ENCODE peak calls at places on chromosomes 11 and 22, in four cellular contexts. One of them, this sample, is unnamed.

GRCh38 chr11:44605068-44605708 is 39.7 kb downstream of the CD82 start:
- DNase-seq in cardiac muscle cell: no peak
- DNase-seq in left ventricle myocardium inferior: no peak
- DNase-seq in pancreas: no peak
- DNase-seq in this sample: no peak

GRCh38 chr11:70159612-70160570 is 43.2 kb upstream of the FADD start:
- DNase-seq in cardiac muscle cell: no peak
- DNase-seq in left ventricle myocardium inferior: no peak
- DNase-seq in pancreas: no peak
- DNase-seq in this sample: no peak

GRCh38 chr11:118084247-118084646 is 2.5 kb downstream of the SMIM35 start:
- DNase-seq in cardiac muscle cell: peak; percentile 55
- DNase-seq in left ventricle myocardium inferior: no peak
- DNase-seq in pancreas: no peak
- DNase-seq in this sample: no peak

GRCh38 chr11:133787379-133788103 is 57.8 kb downstream of the SPATA19 start:
- DNase-seq in cardiac muscle cell: peak; percentile 37
- DNase-seq in left ventricle myocardium inferior: peak; percentile 61
- DNase-seq in pancreas: no peak
- DNase-seq in this sample: peak; percentile 60

GRCh38 chr11:44628730-44629361 is 63.4 kb downstream of the CD82 start:
- DNase-seq in cardiac muscle cell: no peak
- DNase-seq in left ventricle myocardium inferior: no peak
- DNase-seq in pancreas: no peak
- DNase-seq in this sample: no peak

GRCh38 chr11:4393209-4394196 is at the start of gene TRIM21:
- DNase-seq in cardiac muscle cell: peak; percentile 74
- DNase-seq in left ventricle myocardium inferior: peak; percentile 79
- DNase-seq in pancreas: peak; percentile 74
- DNase-seq in this sample: peak; percentile 93

GRCh38 chr11:108486828-108487227 is 11.4 kb downstream of the POGLUT3 start:
- DNase-seq in cardiac muscle cell: no peak
- DNase-seq in left ventricle myocardium inferior: no peak
- DNase-seq in pancreas: no peak
- DNase-seq in this sample: no peak

GRCh38 chr11:109085708-109086373 is 336.1 kb upstream of the C11orf87 start:
- DNase-seq in cardiac muscle cell: no peak
- DNase-seq in left ventricle myocardium inferior: peak; percentile 28
- DNase-seq in pancreas: no peak
- DNase-seq in this sample: no peak

GRCh38 chr11:16815047-16815767 is 76.8 kb downstream of the C11orf58 start:
- DNase-seq in cardiac muscle cell: no peak
- DNase-seq in left ventricle myocardium inferior: peak; percentile 71
- DNase-seq in pancreas: peak; percentile 73
- DNase-seq in this sample: peak; percentile 51

GRCh38 chr11:134409552-134410429 is 2.3 kb downstream of the B3GAT1 start:
- DNase-seq in cardiac muscle cell: no peak
- DNase-seq in left ventricle myocardium inferior: no peak
- DNase-seq in pancreas: no peak
- DNase-seq in this sample: no peak

GRCh38 chr11:113634940-113635575 is 71.0 kb downstream of the TMPRSS5 start:
- DNase-seq in cardiac muscle cell: no peak
- DNase-seq in left ventricle myocardium inferior: no peak
- DNase-seq in pancreas: no peak
- DNase-seq in this sample: no peak

GRCh38 chr11:59145534-59145933 is 2.9 kb downstream of the FAM111A start:
- DNase-seq in cardiac muscle cell: no peak
- DNase-seq in left ventricle myocardium inferior: no peak
- DNase-seq in pancreas: no peak
- DNase-seq in this sample: no peak

GRCh38 chr22:28829358-28830181 is 29.2 kb upstream of the XBP1 start:
- DNase-seq in cardiac muscle cell: peak; percentile 75
- DNase-seq in left ventricle myocardium inferior: peak; percentile 70
- DNase-seq in pancreas: peak; percentile 77
- DNase-seq in this sample: peak; percentile 88
- H3K27ac ChIP-seq in cardiac muscle cell: peak overlapping the region; percentile 15
- H3K27ac ChIP-seq in left ventricle myocardium inferior: no peak overlapping the region
- H3K27ac ChIP-seq in pancreas: peak overlapping the region; percentile 39
- H3K27ac ChIP-seq in this sample: no peak overlapping the region

DNA sequence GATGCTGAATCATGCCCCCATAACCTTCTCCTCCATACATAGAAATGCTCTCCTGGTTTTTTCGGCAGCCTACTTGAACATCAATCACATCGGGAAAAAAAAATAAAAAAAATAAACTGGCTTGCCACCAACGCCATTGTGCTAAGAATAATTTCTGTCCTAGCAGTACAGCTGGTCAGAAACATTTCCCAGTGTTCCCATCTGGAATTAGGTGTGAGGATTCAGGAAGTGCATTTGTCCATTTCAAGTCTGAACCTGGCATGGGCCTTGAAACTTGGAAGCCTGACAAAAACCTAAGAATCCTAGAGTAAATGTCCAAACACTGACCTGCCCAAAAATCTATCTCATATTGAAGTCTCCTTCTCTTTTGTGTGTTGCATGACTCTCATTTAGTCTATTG is 16.6 kb upstream of the NAV2 start:
- DNase-seq in cardiac muscle cell: no peak
- DNase-seq in left ventricle myocardium inferior: no peak
- DNase-seq in pancreas: no peak
- DNase-seq in this sample: no peak
- H3K4me1 ChIP-seq in cardiac muscle cell: peaks cover 7% of the 10 kb centered on the region
- H3K4me1 ChIP-seq in left ventricle myocardium inferior: peaks cover 59% of the 10 kb centered on the region
- H3K4me1 ChIP-seq in pancreas: no peaks in the 10 kb centered on the region
- H3K4me1 ChIP-seq in this sample: peaks cover 17% of the 10 kb centered on the region

GRCh38 chr22:35310556-35311550 is 11.2 kb downstream of the TOM1 start:
- DNase-seq in cardiac muscle cell: no peak
- DNase-seq in left ventricle myocardium inferior: no peak
- DNase-seq in pancreas: no peak
- DNase-seq in this sample: no peak
- H3K27ac ChIP-seq in cardiac muscle cell: peak overlapping the region; percentile 85
- H3K27ac ChIP-seq in left ventricle myocardium inferior: peak overlapping the region; percentile 94
- H3K27ac ChIP-seq in pancreas: peak overlapping the region; percentile 27
- H3K27ac ChIP-seq in this sample: no peak overlapping the region

DNA sequence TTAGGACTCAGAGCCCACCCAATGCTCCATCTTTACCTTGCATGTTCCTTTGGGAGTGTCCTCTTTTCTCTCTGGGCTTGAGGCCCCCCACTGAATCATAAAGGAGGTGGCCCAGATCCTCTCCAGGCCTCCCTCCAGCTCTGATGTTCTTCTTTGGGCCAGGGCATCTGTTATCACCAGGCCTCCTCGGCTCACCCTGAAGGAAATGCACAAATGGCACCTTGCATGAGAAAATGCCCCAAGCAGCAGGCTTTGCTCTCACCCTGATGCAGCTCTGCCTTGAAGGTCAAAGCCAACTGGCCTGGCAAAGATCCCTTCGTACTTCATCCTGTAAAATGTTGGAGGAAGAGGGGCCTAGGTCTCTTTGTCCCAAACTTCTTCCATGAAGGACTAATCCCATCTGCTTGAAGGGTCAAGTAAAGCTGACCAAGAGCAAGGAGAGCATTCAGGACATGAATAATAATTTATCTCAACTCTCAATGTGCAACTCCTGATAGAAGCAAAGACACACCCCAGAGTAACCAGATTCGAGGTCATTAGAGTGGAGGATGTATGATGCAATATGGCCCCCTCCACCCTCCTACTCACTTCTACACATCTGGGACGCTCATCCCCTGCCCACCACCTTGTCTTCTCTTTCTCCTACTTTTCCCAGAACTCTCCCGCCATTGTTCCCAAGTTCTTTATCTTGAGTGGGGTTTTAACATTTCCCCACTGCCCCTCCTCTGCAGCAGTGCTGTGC is 9.5 kb downstream of the APOL6 start:
- DNase-seq in cardiac muscle cell: no peak
- DNase-seq in left ventricle myocardium inferior: no peak
- DNase-seq in pancreas: no peak
- DNase-seq in this sample: no peak
- H3K4me1 ChIP-seq in cardiac muscle cell: no peaks in the 10 kb centered on the region
- H3K4me1 ChIP-seq in left ventricle myocardium inferior: peaks cover 23% of the 10 kb centered on the region
- H3K4me1 ChIP-seq in pancreas: no peaks in the 10 kb centered on the region
- H3K4me1 ChIP-seq in this sample: no peaks in the 10 kb centered on the region

GRCh38 chr22:24209016-24209415 is 27.7 kb downstream of the SUSD2 start:
- DNase-seq in cardiac muscle cell: no peak
- DNase-seq in left ventricle myocardium inferior: no peak
- DNase-seq in pancreas: no peak
- DNase-seq in this sample: no peak

GRCh38 chr22:24219750-24220149 is 25.1 kb downstream of the GGT5 start:
- DNase-seq in cardiac muscle cell: no peak
- DNase-seq in left ventricle myocardium inferior: no peak
- DNase-seq in pancreas: no peak
- DNase-seq in this sample: no peak

GRCh38 chr22:24216541-24217209 is 28.2 kb downstream of the GGT5 start:
- DNase-seq in cardiac muscle cell: no peak
- DNase-seq in left ventricle myocardium inferior: no peak
- DNase-seq in pancreas: no peak
- DNase-seq in this sample: no peak

GRCh38 chr22:24217384-24217783 is 27.5 kb downstream of the GGT5 start:
- DNase-seq in cardiac muscle cell: no peak
- DNase-seq in left ventricle myocardium inferior: no peak
- DNase-seq in pancreas: no peak
- DNase-seq in this sample: no peak

GRCh38 chr22:24214467-24215285 is 30.2 kb downstream of the GGT5 start:
- DNase-seq in cardiac muscle cell: no peak
- DNase-seq in left ventricle myocardium inferior: no peak
- DNase-seq in pancreas: no peak
- DNase-seq in this sample: no peak
- H3K27ac ChIP-seq in cardiac muscle cell: no peak overlapping the region
- H3K27ac ChIP-seq in left ventricle myocardium inferior: no peak overlapping the region
- H3K27ac ChIP-seq in pancreas: no peak overlapping the region
- H3K27ac ChIP-seq in this sample: no peak overlapping the region

DNA sequence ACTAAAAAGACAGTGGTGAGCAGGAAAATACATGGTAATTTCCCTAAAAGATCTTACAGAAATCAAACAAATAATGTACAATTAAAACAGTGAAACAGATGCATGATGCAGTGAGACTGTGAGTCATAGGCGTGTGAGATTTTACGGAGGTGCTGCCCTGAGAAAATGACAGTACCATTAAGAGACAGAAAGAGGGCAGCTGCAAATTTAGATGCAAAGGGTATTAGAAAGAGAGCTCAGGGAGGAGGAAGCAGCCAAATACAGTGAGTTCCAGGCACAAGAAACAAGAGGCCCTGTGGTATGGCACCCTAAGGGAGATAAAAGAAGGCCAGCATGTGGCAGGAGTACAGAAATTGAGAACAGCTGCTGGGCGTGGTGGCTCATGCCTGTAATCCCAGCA is 88.5 kb upstream of the FIBIN start:
- DNase-seq in cardiac muscle cell: no peak
- DNase-seq in left ventricle myocardium inferior: no peak
- DNase-seq in pancreas: no peak
- DNase-seq in this sample: no peak
- H3K4me1 ChIP-seq in cardiac muscle cell: no peaks in the 10 kb centered on the region
- H3K4me1 ChIP-seq in left ventricle myocardium inferior: no peaks in the 10 kb centered on the region
- H3K4me1 ChIP-seq in pancreas: peaks cover 6% of the 10 kb centered on the region
- H3K4me1 ChIP-seq in this sample: no peaks in the 10 kb centered on the region

GRCh38 chr11:859394-860131 is 16.9 kb downstream of the TSPAN4 start:
- DNase-seq in cardiac muscle cell: peak; percentile 61
- DNase-seq in left ventricle myocardium inferior: peak; percentile 81
- DNase-seq in pancreas: peak; percentile 85
- DNase-seq in this sample: peak; percentile 84

GRCh38 chr11:858993-859339 is 16.3 kb downstream of the TSPAN4 start:
- DNase-seq in cardiac muscle cell: no peak
- DNase-seq in left ventricle myocardium inferior: no peak
- DNase-seq in pancreas: no peak
- DNase-seq in this sample: no peak

GRCh38 chr11:862028-862703 is 19.5 kb downstream of the TSPAN4 start:
- DNase-seq in cardiac muscle cell: no peak
- DNase-seq in left ventricle myocardium inferior: peak; percentile 51
- DNase-seq in pancreas: no peak
- DNase-seq in this sample: no peak

GRCh38 chr11:861105-861479 is 18.4 kb downstream of the TSPAN4 start:
- DNase-seq in cardiac muscle cell: no peak
- DNase-seq in left ventricle myocardium inferior: no peak
- DNase-seq in pancreas: no peak
- DNase-seq in this sample: no peak

DNA sequence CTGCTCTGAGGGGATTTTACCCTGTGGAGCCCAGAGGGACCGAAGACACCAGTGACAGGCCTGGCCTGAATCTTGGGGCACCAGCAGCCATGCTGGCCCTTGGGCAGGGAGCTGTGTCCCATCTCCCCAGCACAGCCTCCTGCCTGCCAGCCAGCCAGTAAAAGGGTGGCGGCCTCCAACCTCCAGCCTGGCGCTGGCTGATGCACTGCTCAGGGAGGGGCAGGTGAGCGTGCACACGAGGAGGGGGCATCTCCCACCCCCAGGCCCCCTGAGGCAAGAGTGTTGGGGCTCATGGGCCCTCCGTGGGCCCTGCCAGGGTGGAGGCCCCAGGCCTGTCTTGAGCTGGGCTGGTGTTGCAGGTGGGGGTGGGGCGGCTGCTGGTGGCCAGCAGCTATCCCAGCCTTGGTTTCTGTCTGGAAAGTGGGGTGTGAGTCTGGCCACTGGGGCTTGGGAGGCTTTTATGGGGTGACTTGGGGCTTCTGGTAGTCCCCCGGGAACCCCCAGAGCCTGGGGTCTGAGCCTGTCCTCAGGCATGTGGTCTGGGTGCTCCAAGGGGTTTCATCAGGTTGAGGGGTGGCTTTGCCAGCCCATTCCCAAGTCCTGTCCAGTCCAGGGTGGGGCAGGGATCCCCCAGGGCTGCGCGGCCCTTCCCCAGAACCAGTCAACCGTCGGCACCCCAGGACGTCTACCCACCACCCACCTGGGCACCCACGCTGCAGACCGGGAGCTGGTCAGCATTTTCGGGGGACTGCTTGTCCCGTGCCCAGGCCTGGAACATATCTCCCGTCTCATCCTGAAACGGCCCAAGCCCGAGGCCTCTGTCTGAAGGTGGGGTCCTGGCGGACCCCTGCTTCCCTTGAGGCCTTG is 17.8 kb downstream of the TSPAN4 start:
- DNase-seq in cardiac muscle cell: no peak
- DNase-seq in left ventricle myocardium inferior: no peak
- DNase-seq in pancreas: no peak
- DNase-seq in this sample: no peak
- H3K27ac ChIP-seq in cardiac muscle cell: peak overlapping the region; percentile 17
- H3K27ac ChIP-seq in left ventricle myocardium inferior: peak overlapping the region; percentile 50
- H3K27ac ChIP-seq in pancreas: no peak overlapping the region
- H3K27ac ChIP-seq in this sample: no peak overlapping the region

DNA sequence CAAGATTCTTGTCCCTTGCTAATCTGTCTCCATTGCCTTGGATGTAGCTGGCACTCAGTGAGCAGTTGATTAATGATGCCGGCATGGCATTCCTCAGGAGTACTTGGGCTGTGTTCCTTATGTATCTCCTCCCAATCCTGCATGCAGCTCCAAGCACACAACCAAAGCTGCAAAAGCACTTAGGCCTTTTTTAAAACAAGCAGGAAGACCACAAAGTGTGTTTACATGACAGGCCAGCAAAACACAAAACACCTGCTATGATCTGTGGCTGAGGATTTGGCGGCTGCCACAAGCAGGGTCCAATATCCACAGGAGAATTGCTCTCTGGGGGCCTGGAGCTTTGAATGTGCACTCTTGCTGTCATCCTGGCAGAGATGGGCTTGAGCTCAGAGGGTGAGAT is 8.9 kb downstream of the ABTB2 start:
- DNase-seq in cardiac muscle cell: no peak
- DNase-seq in left ventricle myocardium inferior: no peak
- DNase-seq in pancreas: no peak
- DNase-seq in this sample: no peak
- H3K4me1 ChIP-seq in cardiac muscle cell: peaks cover 40% of the 10 kb centered on the region
- H3K4me1 ChIP-seq in left ventricle myocardium inferior: peaks cover 65% of the 10 kb centered on the region
- H3K4me1 ChIP-seq in pancreas: no peaks in the 10 kb centered on the region
- H3K4me1 ChIP-seq in this sample: peaks cover 11% of the 10 kb centered on the region